ENCODE peak calls at places on chromosomes 1 and 21, in ten cellular contexts. I is neural progenitor cell, C is left ventricle myocardium inferior, Q is mammary epithelial cell, L is SJSA1, O is adrenal gland, G is tibial nerve, E is heart right ventricle, V is transverse colon, P is keratinocyte. R is an unnamed sample.

GRCh38 chr1:231053493-231054162 is 13.6 kb upstream of the FAM89A start:
- DNase-seq in L (peak; percentile 76), G (peak; percentile 16), E (peak; percentile 56), Q (no peak), V (peak; percentile 33), P (no peak), C (no peak), O (peak; percentile 58), I (no peak), R (no peak)

GRCh38 chr21:45032977-45033705 is 41.2 kb upstream of the ADARB1 start:
- DNase-seq in L (no peak), C (no peak), E (no peak), O (no peak), I (no peak), G (no peak), P (no peak), V (no peak), Q (no peak), R (peak; percentile 87)

GRCh38 chr21:29164330-29164942 is 34.0 kb downstream of the MAP3K7CL start:
- DNase-seq in G (no peak), I (peak; percentile 44), O (no peak), E (no peak), P (no peak), C (no peak), V (no peak), L (peak; percentile 69), Q (peak; percentile 68), R (no peak)

GRCh38 chr21:44703731-44704635 is 7.0 kb downstream of the KRTAP10-12 start:
- DNase-seq in P (no peak), G (no peak), I (no peak), L (no peak), O (no peak), E (no peak), C (no peak), Q (no peak), V (no peak), R (no peak)

GRCh38 chr1:19559641-19560040 is 74.3 kb upstream of the CAPZB start:
- DNase-seq in Q (peak; percentile 57), P (no peak), G (no peak), C (no peak), E (no peak), L (peak; percentile 70), I (no peak), V (no peak), O (no peak), R (no peak)

GRCh38 chr1:241521718-241522117 is 2.2 kb upstream of the FH start:
- DNase-seq in P (no peak), E (no peak), C (no peak), V (no peak), I (no peak), G (no peak), Q (no peak), O (no peak), L (no peak), R (no peak)

GRCh38 chr1:201267481-201268229 is 15.7 kb upstream of the PKP1 start:
- DNase-seq in O (no peak), L (peak; percentile 26), C (no peak), V (no peak), G (no peak), Q (peak; percentile 93), I (no peak), P (no peak), E (no peak), R (no peak)

GRCh38 chr1:77673716-77674355 is 8.6 kb downstream of the ZZZ3 start:
- DNase-seq in O (no peak), G (no peak), I (no peak), V (no peak), Q (no peak), E (no peak), L (peak; percentile 37), P (no peak), C (no peak), R (no peak)

GRCh38 chr1:27868932-27869718 is 3.2 kb upstream of the THEMIS2 start:
- DNase-seq in P (no peak), L (no peak), E (no peak), G (no peak), I (no peak), O (no peak), C (peak; percentile 52), Q (no peak), V (peak; percentile 60), R (no peak)

GRCh38 chr1:63868220-63868897 is 94.5 kb downstream of the ROR1 start:
- DNase-seq in E (no peak), G (no peak), I (no peak), V (no peak), L (peak; percentile 20), O (no peak), Q (peak; percentile 89), C (no peak), P (peak; percentile 62), R (peak; percentile 32)

GRCh38 chr1:63865561-63865960 is 91.7 kb downstream of the ROR1 start:
- DNase-seq in V (no peak), Q (no peak), G (no peak), P (no peak), I (no peak), E (no peak), C (no peak), L (no peak), O (no peak), R (no peak)

GRCh38 chr1:63864224-63864623 is 90.4 kb downstream of the ROR1 start:
- DNase-seq in O (no peak), L (no peak), I (no peak), G (no peak), E (no peak), P (peak; percentile 79), C (no peak), Q (peak; percentile 97), V (no peak), R (no peak)

GRCh38 chr1:63867429-63868176 is 93.8 kb downstream of the ROR1 start:
- DNase-seq in C (no peak), Q (no peak), G (no peak), E (no peak), L (no peak), O (no peak), P (no peak), V (no peak), I (no peak), R (no peak)

DNA sequence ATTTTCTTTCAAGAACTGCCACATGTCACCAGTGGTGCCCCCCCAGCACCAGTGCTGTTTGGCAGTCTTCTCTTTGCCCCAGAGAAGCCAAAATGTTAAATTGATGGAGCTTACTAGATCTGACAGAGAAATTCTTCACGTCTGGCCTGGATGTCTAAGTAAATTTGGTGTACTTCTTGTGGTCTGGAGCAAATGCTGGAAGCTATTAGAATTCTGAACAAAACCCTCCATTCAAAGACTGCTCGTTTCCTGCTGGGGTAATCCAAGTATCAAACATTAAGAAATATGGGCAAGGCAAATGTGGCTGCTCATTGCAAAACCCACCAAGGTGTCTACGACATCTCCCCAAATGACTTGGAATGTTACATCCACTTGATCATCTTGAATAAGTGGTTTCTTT is 92.3 kb downstream of the ROR1 start:
- DNase-seq in C (no peak), V (no peak), L (no peak), P (no peak), E (no peak), G (no peak), Q (no peak), I (no peak), O (no peak), R (no peak)
- H3K27ac ChIP-seq in C (no peak overlapping the region), V (no peak overlapping the region), L (no peak overlapping the region), P (no peak overlapping the region), E (no peak overlapping the region), G (no peak overlapping the region), Q (no peak overlapping the region), I (no peak overlapping the region), O (no peak overlapping the region), R (no peak overlapping the region)

DNA sequence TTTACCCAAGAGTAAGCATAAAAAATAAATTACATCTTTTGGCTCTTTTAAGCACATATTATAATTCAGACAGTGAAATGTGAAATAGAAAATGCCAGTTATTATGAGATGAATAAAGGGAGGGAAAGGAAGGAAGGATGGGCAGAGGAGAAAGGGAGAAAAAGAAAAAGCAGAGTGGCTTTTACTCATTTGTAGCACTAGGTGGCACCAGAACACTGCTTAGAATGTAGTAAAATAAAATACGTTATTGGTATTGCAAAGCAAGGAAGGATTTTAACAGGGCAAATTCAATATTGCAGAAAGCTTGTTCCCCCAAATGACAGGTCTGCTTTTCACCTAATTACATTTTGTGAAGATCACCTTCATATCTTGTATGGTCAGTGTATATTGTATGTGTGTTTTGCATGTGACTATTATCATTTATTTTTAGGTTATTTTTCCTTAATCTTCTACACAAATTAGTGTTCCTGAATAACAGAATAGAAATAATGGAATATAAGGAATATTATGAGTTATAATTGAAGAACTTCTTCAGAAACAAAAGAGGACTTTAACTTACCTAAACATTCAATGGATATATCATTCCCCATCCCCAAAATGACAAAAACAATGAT is 9.1 kb upstream of the PCNX2 start:
- DNase-seq in L (peak; percentile 30), V (no peak), O (no peak), I (peak; percentile 42), P (no peak), Q (peak; percentile 17), E (no peak), C (no peak), G (no peak), R (no peak)
- H3K36me3 ChIP-seq in L (no peaks in the 10 kb centered on the region), V (no peaks in the 10 kb centered on the region), O (no peaks in the 10 kb centered on the region), I (no peaks in the 10 kb centered on the region), P (no peaks in the 10 kb centered on the region), Q (no peaks in the 10 kb centered on the region), E (no peaks in the 10 kb centered on the region), C (no peaks in the 10 kb centered on the region), G (no peaks in the 10 kb centered on the region), R (no peaks in the 10 kb centered on the region)

GRCh38 chr1:212588137-212588510 is 20.4 kb upstream of the ATF3 start:
- DNase-seq in G (no peak), P (no peak), Q (no peak), C (no peak), E (no peak), V (no peak), L (no peak), I (no peak), O (no peak), R (no peak)

GRCh38 chr1:212584092-212584886 is 24.3 kb upstream of the ATF3 start:
- DNase-seq in G (no peak), O (no peak), E (no peak), C (no peak), L (no peak), P (no peak), V (no peak), I (no peak), Q (no peak), R (no peak)

GRCh38 chr1:212587304-212588136 is 21.0 kb upstream of the ATF3 start:
- DNase-seq in I (no peak), Q (no peak), V (no peak), O (no peak), L (no peak), E (no peak), G (no peak), P (no peak), C (no peak), R (no peak)

GRCh38 chr1:212585210-212585609 is 23.4 kb upstream of the ATF3 start:
- DNase-seq in G (no peak), C (no peak), P (no peak), V (no peak), I (no peak), Q (no peak), O (no peak), E (no peak), L (no peak), R (no peak)

GRCh38 chr1:212586429-212587303 is 21.9 kb upstream of the ATF3 start:
- DNase-seq in P (no peak), V (no peak), Q (no peak), C (no peak), I (no peak), E (no peak), G (no peak), L (no peak), O (no peak), R (no peak)
- H3K27ac ChIP-seq in P (no peak overlapping the region), V (no peak overlapping the region), Q (no peak overlapping the region), C (no peak overlapping the region), I (no peak overlapping the region), E (no peak overlapping the region), G (no peak overlapping the region), L (no peak overlapping the region), O (no peak overlapping the region), R (no peak overlapping the region)

GRCh38 chr1:116388122-116388521 is 15.1 kb downstream of the ATP1A1 start:
- DNase-seq in P (no peak), C (no peak), I (no peak), G (no peak), L (no peak), E (no peak), Q (no peak), V (no peak), O (no peak), R (no peak)
- H3K36me3 ChIP-seq in P (peaks cover 48% of the 10 kb centered on the region), C (peaks cover 90% of the 10 kb centered on the region), I (peaks cover 25% of the 10 kb centered on the region), G (peaks cover 34% of the 10 kb centered on the region), L (peaks cover 90% of the 10 kb centered on the region), E (peaks cover 94% of the 10 kb centered on the region), Q (peaks cover 75% of the 10 kb centered on the region), V (peaks cover 88% of the 10 kb centered on the region), O (no peaks in the 10 kb centered on the region), R (peaks cover 87% of the 10 kb centered on the region)

R was measured in tibial artery.